ENCODE peak calls at places on chromosome 20, in seven cellular contexts. A, S, F, P, X, O and U are unnamed samples.

GRCh38 chr20:62766716-62767115 is 29.6 kb upstream of the MRGBP start:
- DNase-seq in A (no peak), S (no peak), F (peak; percentile 49), P (no peak), X (peak; percentile 35), O (peak; percentile 50), U (no peak)

GRCh38 chr20:15069355-15069754 is 731.9 kb upstream of the FLRT3 start:
- DNase-seq in A (no peak), S (no peak), F (no peak), P (no peak), X (no peak), O (no peak), U (no peak)

GRCh38 chr20:57404419-57405072 is 13.3 kb downstream of the RBM38 start:
- DNase-seq in A (no peak), S (no peak), F (no peak), P (no peak), X (no peak), O (no peak), U (no peak)

GRCh38 chr20:25533920-25534700 is 51.2 kb downstream of the NINL start:
- DNase-seq in A (no peak), S (no peak), F (no peak), P (no peak), X (no peak), O (no peak), U (no peak)

GRCh38 chr20:13995086-13995665 is at the start of gene MACROD2:
- DNase-seq in A (peak; percentile 9), S (peak; percentile 51), F (peak; percentile 96), P (peak; percentile 96), X (peak; percentile 87), O (peak; percentile 99), U (peak; percentile 99)

GRCh38 chr20:57276221-57276620 is 9.8 kb upstream of the BMP7 start:
- DNase-seq in A (no peak), S (no peak), F (no peak), P (no peak), X (no peak), O (no peak), U (no peak)

GRCh38 chr20:63622732-63623131 is 4.2 kb downstream of the GMEB2 start:
- DNase-seq in A (no peak), S (no peak), F (no peak), P (no peak), X (no peak), O (no peak), U (no peak)

GRCh38 chr20:38426006-38426405 is 9.1 kb downstream of the SNHG17 start:
- DNase-seq in A (no peak), S (no peak), F (no peak), P (peak; percentile 49), X (no peak), O (peak; percentile 97), U (no peak)

GRCh38 chr20:62715201-62715600 is 6.6 kb downstream of the NTSR1 start:
- DNase-seq in A (no peak), S (no peak), F (no peak), P (no peak), X (no peak), O (no peak), U (no peak)

GRCh38 chr20:35588397-35588796 is 27.2 kb upstream of the SPAG4 start:
- DNase-seq in A (no peak), S (no peak), F (no peak), P (no peak), X (no peak), O (no peak), U (no peak)